ENCODE peak calls at places on chromosomes 13 and 19, in six cellular contexts. Y, R, P, L, B and N are unnamed samples.

GRCh38 chr13:58773280-58773859 is 1141.8 kb downstream of the PCDH17 start:
- DNase-seq in Y (no peak), R (no peak), P (no peak), L (no peak), B (no peak), N (no peak)

GRCh38 chr13:74444877-74445479 is 310.8 kb upstream of the KLF12 start:
- DNase-seq in Y (no peak), R (no peak), P (no peak), L (no peak), B (peak), N (no peak)

GRCh38 chr19:1252818-1253513 is 4.6 kb downstream of the MIDN start:
- DNase-seq in Y (peak), R (peak), P (peak), L (peak), B (peak), N (no peak)

GRCh38 chr13:83333614-83334388 is 548.5 kb downstream of the SLITRK1 start:
- DNase-seq in Y (no peak), R (no peak), P (peak), L (no peak), B (no peak), N (no peak)

GRCh38 chr13:42486711-42487198 is 87.2 kb upstream of the TNFSF11 start:
- DNase-seq in Y (no peak), R (no peak), P (peak), L (no peak), B (peak), N (no peak)

GRCh38 chr19:30393046-30393445 is 20.9 kb downstream of the ZNF536 start:
- DNase-seq in Y (no peak), R (no peak), P (peak), L (no peak), B (no peak), N (no peak)

GRCh38 chr19:1851581-1852293 is 3.5 kb upstream of the REXO1 start:
- DNase-seq in Y (no peak), R (peak), P (no peak), L (no peak), B (no peak), N (no peak)

GRCh38 chr13:62767473-62767872 is 1351.8 kb upstream of the PCDH20 start:
- DNase-seq in Y (no peak), R (no peak), P (no peak), L (no peak), B (no peak), N (no peak)

GRCh38 chr13:106599875-106600797 is 32.2 kb upstream of the ARGLU1 start:
- DNase-seq in Y (no peak), R (no peak), P (peak), L (no peak), B (peak), N (no peak)

GRCh38 chr19:45884682-45885555 is 1.0 kb downstream of the IRF2BP1 start:
- DNase-seq in Y (no peak), R (peak), P (peak), L (no peak), B (no peak), N (no peak)

GRCh38 chr19:13756210-13756609 is 8.1 kb upstream of the MRI1 start:
- DNase-seq in Y (no peak), R (no peak), P (no peak), L (no peak), B (no peak), N (no peak)